ENCODE peak calls at places on chromosome 12, in six cellular contexts. G is left ventricle myocardium inferior; U is CD8-positive, alpha-beta T cell; F is left lung; B is neuronal stem cell; Q is right lobe of liver. S is an unnamed sample. For H3K36me3, the result is how much of the 10 kb centered on the place peaks cover.

GRCh38 chr12:12839886-12840285 is 26.7 kb downstream of the DDX47 start:
- DNase-seq in U (no peak), G (no peak), F (no peak), Q (no peak), B (no peak), S (peak)

GRCh38 chr12:2613674-2614073 is 181.1 kb upstream of the FKBP4 start:
- DNase-seq in F (no peak), Q (no peak), B (no peak), G (no peak), U (no peak), S (no peak)

GRCh38 chr12:49037947-49038237 is 19.3 kb upstream of the PRKAG1 start:
- DNase-seq in B (no peak), F (peak), Q (no peak), U (no peak), G (no peak), S (no peak)

GRCh38 chr12:51827925-51828818 is 20.3 kb downstream of the FIGNL2 start:
- DNase-seq in B (no peak), Q (no peak), G (no peak), F (no peak), U (no peak), S (peak)

GRCh38 chr12:6871052-6871957 is 1.8 kb downstream of the SPSB2 start:
- DNase-seq in G (no peak), F (peak), U (no peak), B (no peak), Q (no peak), S (peak)

GRCh38 chr12:131542351-131542750 is 168.5 kb upstream of the SFSWAP start:
- DNase-seq in F (no peak), G (no peak), U (no peak), Q (no peak), B (no peak), S (no peak)

GRCh38 chr12:26936559-26937442 is 980 bp downstream of the INTS13 start:
- DNase-seq in Q (no peak), F (no peak), G (no peak), B (no peak), U (no peak), S (no peak)

GRCh38 chr12:122981036-122981471 is 573 bp downstream of the ARL6IP4 start:
- DNase-seq in F (no peak), U (no peak), B (no peak), G (no peak), Q (no peak), S (no peak)

GRCh38 chr12:9331218-9331626 is 123.0 kb upstream of the PZP start:
- DNase-seq in U (peak), F (peak), G (peak), B (peak), Q (peak), S (peak)

GRCh38 chr12:4984971-4985370 is 58.7 kb upstream of the KCNA5 start:
- DNase-seq in F (no peak), G (no peak), B (no peak), U (no peak), Q (no peak), S (no peak)

GRCh38 chr12:24045816-24046257 is 96.4 kb upstream of the SOX5 start:
- DNase-seq in U (no peak), G (no peak), Q (peak), F (no peak), B (no peak), S (no peak)

GRCh38 chr12:77796775-77797174 is 33.9 kb upstream of the NAV3 start:
- DNase-seq in B (no peak), F (no peak), G (no peak), Q (no peak), U (no peak), S (no peak)

GRCh38 chr12:27177716-27178115 is 66.4 kb upstream of the STK38L start:
- DNase-seq in B (no peak), U (no peak), F (no peak), G (no peak), Q (no peak), S (no peak)

GRCh38 chr12:107512391-107512790 is 173.2 kb upstream of the PWP1 start:
- DNase-seq in B (no peak), G (no peak), F (no peak), U (no peak), Q (no peak), S (no peak)

GRCh38 chr12:45327823-45328383 is 112.0 kb downstream of the ANO6 start:
- DNase-seq in B (no peak), Q (no peak), F (no peak), G (no peak), U (no peak), S (no peak)

GRCh38 chr12:104478396-104479140 is 21.8 kb downstream of the CHST11 start:
- DNase-seq in Q (no peak), G (no peak), F (no peak), B (no peak), U (peak), S (no peak)

GRCh38 chr12:106308611-106309010 is 6.1 kb downstream of the TCP11L2 start:
- DNase-seq in G (no peak), F (no peak), B (no peak), U (no peak), Q (no peak), S (no peak)
- H3K36me3 ChIP-seq in G (under half), F (under half), B (under half), U (under half), Q (under half), S (under half)

GRCh38 chr12:55843431-55843830 is 695 bp upstream of the MMP19 start:
- DNase-seq in F (no peak), Q (no peak), U (no peak), G (no peak), B (no peak), S (no peak)
- H3K27ac ChIP-seq in F (no peak), Q (no peak), U (no peak), G (no peak), B (no peak), S (peak)

GRCh38 chr12:835754-836493 is 83.5 kb downstream of the WNK1 start:
- DNase-seq in U (no peak), F (no peak), G (no peak), B (no peak), Q (no peak), S (no peak)

GRCh38 chr12:828726-829395 is 76.5 kb downstream of the WNK1 start:
- DNase-seq in U (no peak), B (no peak), Q (no peak), G (no peak), F (no peak), S (no peak)

GRCh38 chr12:830111-830867 is 77.9 kb downstream of the WNK1 start:
- DNase-seq in Q (no peak), G (no peak), U (no peak), B (no peak), F (no peak), S (no peak)
- H3K36me3 ChIP-seq in Q (under half), G (half or more), U (under half), B (under half), F (under half), S (half or more)

GRCh38 chr12:31440586-31440985 is 114.6 kb upstream of the SINHCAF start:
- DNase-seq in B (no peak), U (no peak), Q (no peak), G (no peak), F (no peak), S (no peak)
- H3K27ac ChIP-seq in B (no peak), U (no peak), Q (no peak), G (no peak), F (no peak), S (no peak)

DNA sequence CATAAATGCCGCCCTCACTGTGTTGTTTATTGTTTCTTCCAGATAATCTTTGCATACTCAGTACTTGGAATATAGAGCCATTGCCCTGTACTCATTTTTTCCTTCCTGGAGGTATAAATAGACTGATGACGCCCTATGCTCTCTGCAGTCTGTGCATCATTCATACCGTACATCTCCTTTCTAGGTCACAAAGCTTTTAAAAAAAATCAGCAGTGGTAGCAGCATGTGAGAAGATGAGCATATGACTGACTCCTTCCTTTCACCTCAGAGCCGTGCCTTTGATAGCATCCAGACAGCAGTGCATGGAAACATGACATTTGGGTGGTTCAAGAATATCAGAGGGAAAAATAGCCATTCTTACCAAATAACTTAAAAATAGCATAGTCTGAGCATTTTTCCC is 77.4 kb downstream of the PDE3A start:
- DNase-seq in B (no peak), U (no peak), F (no peak), Q (no peak), G (no peak), S (no peak)
- H3K36me3 ChIP-seq in B (under half), U (under half), F (under half), Q (under half), G (under half), S (under half)

GRCh38 chr12:115661103-115661502 is 616.4 kb downstream of the MED13L start:
- DNase-seq in G (no peak), B (no peak), U (no peak), Q (no peak), F (no peak), S (peak)
- H3K27ac ChIP-seq in G (peak), B (no peak), U (no peak), Q (no peak), F (no peak), S (no peak)